ENCODE peak calls at places on chromosomes 1 and 21, in seven cellular contexts. One of them, this sample, is unnamed.

GRCh38 chr1:198970919-198971318 is 332.1 kb downstream of the PTPRC start:
- DNase-seq in stimulated activated CD4-positive, alpha-beta T cell treated with anti-CD3 and anti-CD28 coated beads, Interleukin-4, amount 100 ng/mL, for 4 hours: no peak
- DNase-seq in GM12865: no peak
- DNase-seq in substantia nigra: no peak
- DNase-seq in amniotic stem cell: no peak
- DNase-seq in GM23338: no peak
- DNase-seq in omental fat pad: no peak
- DNase-seq in this sample: no peak

GRCh38 chr21:42632771-42633690 is 20.4 kb upstream of the PDE9A start:
- DNase-seq in stimulated activated CD4-positive, alpha-beta T cell treated with anti-CD3 and anti-CD28 coated beads, Interleukin-4, amount 100 ng/mL, for 4 hours: no peak
- DNase-seq in GM12865: no peak
- DNase-seq in substantia nigra: no peak
- DNase-seq in amniotic stem cell: no peak
- DNase-seq in GM23338: no peak
- DNase-seq in omental fat pad: no peak
- DNase-seq in this sample: no peak

GRCh38 chr1:9753121-9753531 is 70.6 kb downstream of the CLSTN1 start:
- DNase-seq in stimulated activated CD4-positive, alpha-beta T cell treated with anti-CD3 and anti-CD28 coated beads, Interleukin-4, amount 100 ng/mL, for 4 hours: no peak
- DNase-seq in GM12865: no peak
- DNase-seq in substantia nigra: no peak
- DNase-seq in amniotic stem cell: peak
- DNase-seq in GM23338: no peak
- DNase-seq in omental fat pad: no peak
- DNase-seq in this sample: no peak

GRCh38 chr1:53359225-53359933 is 31.5 kb upstream of the LRP8 start:
- DNase-seq in stimulated activated CD4-positive, alpha-beta T cell treated with anti-CD3 and anti-CD28 coated beads, Interleukin-4, amount 100 ng/mL, for 4 hours: no peak
- DNase-seq in GM12865: no peak
- DNase-seq in substantia nigra: no peak
- DNase-seq in amniotic stem cell: no peak
- DNase-seq in GM23338: no peak
- DNase-seq in omental fat pad: no peak
- DNase-seq in this sample: no peak

GRCh38 chr1:177897601-177898376 is 72.1 kb downstream of the SEC16B start:
- DNase-seq in stimulated activated CD4-positive, alpha-beta T cell treated with anti-CD3 and anti-CD28 coated beads, Interleukin-4, amount 100 ng/mL, for 4 hours: no peak
- DNase-seq in GM12865: no peak
- DNase-seq in substantia nigra: no peak
- DNase-seq in amniotic stem cell: no peak
- DNase-seq in GM23338: no peak
- DNase-seq in omental fat pad: no peak
- DNase-seq in this sample: no peak

GRCh38 chr1:19877821-19878636 is 4.2 kb upstream of the OTUD3 start:
- DNase-seq in stimulated activated CD4-positive, alpha-beta T cell treated with anti-CD3 and anti-CD28 coated beads, Interleukin-4, amount 100 ng/mL, for 4 hours: no peak
- DNase-seq in GM12865: no peak
- DNase-seq in substantia nigra: no peak
- DNase-seq in amniotic stem cell: no peak
- DNase-seq in GM23338: peak
- DNase-seq in omental fat pad: no peak
- DNase-seq in this sample: peak

GRCh38 chr1:17355898-17356297 is 16.1 kb upstream of the PADI6 start:
- DNase-seq in stimulated activated CD4-positive, alpha-beta T cell treated with anti-CD3 and anti-CD28 coated beads, Interleukin-4, amount 100 ng/mL, for 4 hours: no peak
- DNase-seq in GM12865: no peak
- DNase-seq in substantia nigra: no peak
- DNase-seq in amniotic stem cell: no peak
- DNase-seq in GM23338: no peak
- DNase-seq in omental fat pad: no peak
- DNase-seq in this sample: no peak

GRCh38 chr1:234956821-234957329 is 171.8 kb downstream of the TOMM20 start:
- DNase-seq in stimulated activated CD4-positive, alpha-beta T cell treated with anti-CD3 and anti-CD28 coated beads, Interleukin-4, amount 100 ng/mL, for 4 hours: no peak
- DNase-seq in GM12865: no peak
- DNase-seq in substantia nigra: no peak
- DNase-seq in amniotic stem cell: no peak
- DNase-seq in GM23338: peak
- DNase-seq in omental fat pad: no peak
- DNase-seq in this sample: peak

GRCh38 chr1:2523891-2524609 is 2.3 kb downstream of the PANK4 start:
- DNase-seq in stimulated activated CD4-positive, alpha-beta T cell treated with anti-CD3 and anti-CD28 coated beads, Interleukin-4, amount 100 ng/mL, for 4 hours: peak
- DNase-seq in GM12865: no peak
- DNase-seq in substantia nigra: no peak
- DNase-seq in amniotic stem cell: no peak
- DNase-seq in GM23338: no peak
- DNase-seq in omental fat pad: no peak
- DNase-seq in this sample: no peak

GRCh38 chr1:168689726-168690602 is 39.0 kb downstream of the DPT start:
- DNase-seq in stimulated activated CD4-positive, alpha-beta T cell treated with anti-CD3 and anti-CD28 coated beads, Interleukin-4, amount 100 ng/mL, for 4 hours: no peak
- DNase-seq in GM12865: no peak
- DNase-seq in substantia nigra: no peak
- DNase-seq in amniotic stem cell: no peak
- DNase-seq in GM23338: no peak
- DNase-seq in omental fat pad: no peak
- DNase-seq in this sample: no peak

GRCh38 chr1:192521734-192522133 is 53.8 kb upstream of the RGS1 start:
- DNase-seq in stimulated activated CD4-positive, alpha-beta T cell treated with anti-CD3 and anti-CD28 coated beads, Interleukin-4, amount 100 ng/mL, for 4 hours: no peak
- DNase-seq in GM12865: no peak
- DNase-seq in substantia nigra: no peak
- DNase-seq in amniotic stem cell: no peak
- DNase-seq in GM23338: no peak
- DNase-seq in omental fat pad: no peak
- DNase-seq in this sample: no peak

GRCh38 chr1:155174334-155175280 is 958 bp downstream of the TRIM46 start:
- DNase-seq in stimulated activated CD4-positive, alpha-beta T cell treated with anti-CD3 and anti-CD28 coated beads, Interleukin-4, amount 100 ng/mL, for 4 hours: peak
- DNase-seq in GM12865: peak
- DNase-seq in substantia nigra: no peak
- DNase-seq in amniotic stem cell: no peak
- DNase-seq in GM23338: peak
- DNase-seq in omental fat pad: no peak
- DNase-seq in this sample: peak

GRCh38 chr21:34897828-34898227 is 151.3 kb downstream of the RUNX1 start:
- DNase-seq in stimulated activated CD4-positive, alpha-beta T cell treated with anti-CD3 and anti-CD28 coated beads, Interleukin-4, amount 100 ng/mL, for 4 hours: no peak
- DNase-seq in GM12865: no peak
- DNase-seq in substantia nigra: no peak
- DNase-seq in amniotic stem cell: no peak
- DNase-seq in GM23338: no peak
- DNase-seq in omental fat pad: no peak
- DNase-seq in this sample: no peak

GRCh38 chr21:28655471-28655870 is 337.2 kb downstream of the LTN1 start:
- DNase-seq in stimulated activated CD4-positive, alpha-beta T cell treated with anti-CD3 and anti-CD28 coated beads, Interleukin-4, amount 100 ng/mL, for 4 hours: no peak
- DNase-seq in GM12865: no peak
- DNase-seq in substantia nigra: no peak
- DNase-seq in amniotic stem cell: no peak
- DNase-seq in GM23338: no peak
- DNase-seq in omental fat pad: no peak
- DNase-seq in this sample: no peak

GRCh38 chr1:202192770-202193613 is 607 bp upstream of the LGR6 start:
- DNase-seq in stimulated activated CD4-positive, alpha-beta T cell treated with anti-CD3 and anti-CD28 coated beads, Interleukin-4, amount 100 ng/mL, for 4 hours: peak
- DNase-seq in GM12865: peak
- DNase-seq in substantia nigra: peak
- DNase-seq in amniotic stem cell: peak
- DNase-seq in GM23338: peak
- DNase-seq in omental fat pad: peak
- DNase-seq in this sample: peak

GRCh38 chr1:73491641-73492040 is 706.3 kb downstream of the LRRIQ3 start:
- DNase-seq in stimulated activated CD4-positive, alpha-beta T cell treated with anti-CD3 and anti-CD28 coated beads, Interleukin-4, amount 100 ng/mL, for 4 hours: no peak
- DNase-seq in GM12865: no peak
- DNase-seq in substantia nigra: no peak
- DNase-seq in amniotic stem cell: no peak
- DNase-seq in GM23338: no peak
- DNase-seq in omental fat pad: no peak
- DNase-seq in this sample: no peak

GRCh38 chr1:35544976-35545375 is 12.2 kb downstream of the KIAA0319L start:
- DNase-seq in stimulated activated CD4-positive, alpha-beta T cell treated with anti-CD3 and anti-CD28 coated beads, Interleukin-4, amount 100 ng/mL, for 4 hours: no peak
- DNase-seq in GM12865: peak
- DNase-seq in substantia nigra: peak
- DNase-seq in amniotic stem cell: no peak
- DNase-seq in GM23338: peak
- DNase-seq in omental fat pad: no peak
- DNase-seq in this sample: peak

GRCh38 chr21:27369962-27370578 is 403.2 kb upstream of the ADAMTS5 start:
- DNase-seq in stimulated activated CD4-positive, alpha-beta T cell treated with anti-CD3 and anti-CD28 coated beads, Interleukin-4, amount 100 ng/mL, for 4 hours: no peak
- DNase-seq in GM12865: no peak
- DNase-seq in substantia nigra: no peak
- DNase-seq in amniotic stem cell: no peak
- DNase-seq in GM23338: peak
- DNase-seq in omental fat pad: no peak
- DNase-seq in this sample: no peak

GRCh38 chr1:93021539-93022134 is 57.4 kb upstream of the MTF2 start:
- DNase-seq in stimulated activated CD4-positive, alpha-beta T cell treated with anti-CD3 and anti-CD28 coated beads, Interleukin-4, amount 100 ng/mL, for 4 hours: no peak
- DNase-seq in GM12865: peak
- DNase-seq in substantia nigra: no peak
- DNase-seq in amniotic stem cell: peak
- DNase-seq in GM23338: peak
- DNase-seq in omental fat pad: no peak
- DNase-seq in this sample: peak

GRCh38 chr1:14142397-14143095 is 442.6 kb downstream of the PRDM2 start:
- DNase-seq in stimulated activated CD4-positive, alpha-beta T cell treated with anti-CD3 and anti-CD28 coated beads, Interleukin-4, amount 100 ng/mL, for 4 hours: no peak
- DNase-seq in GM12865: no peak
- DNase-seq in substantia nigra: no peak
- DNase-seq in amniotic stem cell: no peak
- DNase-seq in GM23338: no peak
- DNase-seq in omental fat pad: no peak
- DNase-seq in this sample: no peak

GRCh38 chr1:69271569-69271968 is 296.2 kb upstream of the LRRC7 start:
- DNase-seq in stimulated activated CD4-positive, alpha-beta T cell treated with anti-CD3 and anti-CD28 coated beads, Interleukin-4, amount 100 ng/mL, for 4 hours: no peak
- DNase-seq in GM12865: no peak
- DNase-seq in substantia nigra: no peak
- DNase-seq in amniotic stem cell: no peak
- DNase-seq in GM23338: no peak
- DNase-seq in omental fat pad: no peak
- DNase-seq in this sample: no peak

GRCh38 chr1:99171126-99171813 is 93.0 kb upstream of the PLPPR4 start:
- DNase-seq in stimulated activated CD4-positive, alpha-beta T cell treated with anti-CD3 and anti-CD28 coated beads, Interleukin-4, amount 100 ng/mL, for 4 hours: no peak
- DNase-seq in GM12865: no peak
- DNase-seq in substantia nigra: no peak
- DNase-seq in amniotic stem cell: no peak
- DNase-seq in GM23338: peak
- DNase-seq in omental fat pad: no peak
- DNase-seq in this sample: peak

GRCh38 chr1:229694053-229694693 is 68.1 kb downstream of the URB2 start:
- DNase-seq in stimulated activated CD4-positive, alpha-beta T cell treated with anti-CD3 and anti-CD28 coated beads, Interleukin-4, amount 100 ng/mL, for 4 hours: no peak
- DNase-seq in GM12865: peak
- DNase-seq in substantia nigra: peak
- DNase-seq in amniotic stem cell: no peak
- DNase-seq in GM23338: peak
- DNase-seq in omental fat pad: no peak
- DNase-seq in this sample: peak